ENCODE peak calls at places on chromosomes 11 and 22, in six cellular contexts. B, Z, E, K, D and N are unnamed samples.

GRCh38 chr22:47801541-47802245 is 1039.2 kb downstream of the TBC1D22A start:
- DNase-seq in K (no peak), Z (no peak), D (no peak), E (no peak), B (no peak), N (no peak)

GRCh38 chr11:46519351-46519750 is 74.5 kb downstream of the AMBRA1 start:
- DNase-seq in E (no peak), D (no peak), K (no peak), B (no peak), Z (no peak), N (no peak)

GRCh38 chr11:78203184-78203583 is 14.5 kb downstream of the USP35 start:
- DNase-seq in Z (no peak), B (no peak), E (no peak), K (no peak), D (no peak), N (no peak)

GRCh38 chr11:45146072-45147016 is at the start of gene PRDM11:
- DNase-seq in Z (peak), D (peak), E (no peak), B (peak), K (peak), N (peak)

GRCh38 chr22:36790648-36791047 is 14.7 kb upstream of the IFT27 start:
- DNase-seq in B (no peak), Z (no peak), E (no peak), K (no peak), D (no peak), N (no peak)

GRCh38 chr22:36585841-36586240 is 56.9 kb upstream of the EIF3D start:
- DNase-seq in E (peak), K (peak), D (peak), B (no peak), Z (no peak), N (peak)

GRCh38 chr11:126416542-126417090 is 61.1 kb downstream of the ST3GAL4 start:
- DNase-seq in Z (peak), D (peak), E (no peak), B (peak), K (peak), N (peak)

GRCh38 chr11:119472856-119473222 is 49.9 kb upstream of the THY1 start:
- DNase-seq in B (no peak), D (no peak), Z (no peak), E (no peak), K (no peak), N (no peak)

GRCh38 chr11:123063396-123064267 is 1.7 kb upstream of the HSPA8 start:
- DNase-seq in B (no peak), D (no peak), E (no peak), Z (peak), K (no peak), N (peak)

GRCh38 chr11:45885921-45886721 is 670 bp downstream of the MAPK8IP1 start:
- DNase-seq in Z (no peak), D (peak), K (no peak), E (peak), B (no peak), N (no peak)

GRCh38 chr11:30566482-30566881 is 19.7 kb downstream of the MPPED2 start:
- DNase-seq in E (no peak), K (no peak), B (no peak), Z (no peak), D (no peak), N (no peak)

GRCh38 chr11:69569306-69570200 is 71.4 kb upstream of the CCND1 start:
- DNase-seq in Z (no peak), D (no peak), K (no peak), B (no peak), E (no peak), N (no peak)

GRCh38 chr22:30219668-30220278 is 26.8 kb downstream of the LIF start:
- DNase-seq in D (no peak), B (no peak), Z (no peak), E (no peak), K (no peak), N (no peak)

GRCh38 chr22:30216710-30217109 is 29.8 kb downstream of the LIF start:
- DNase-seq in B (no peak), D (no peak), K (no peak), Z (no peak), E (no peak), N (no peak)

GRCh38 chr22:30219049-30219448 is 27.5 kb downstream of the LIF start:
- DNase-seq in B (no peak), Z (no peak), D (no peak), K (peak), E (no peak), N (no peak)

GRCh38 chr22:30220338-30221009 is 26.1 kb downstream of the LIF start:
- DNase-seq in Z (no peak), B (no peak), D (no peak), E (no peak), K (no peak), N (no peak)

DNA sequence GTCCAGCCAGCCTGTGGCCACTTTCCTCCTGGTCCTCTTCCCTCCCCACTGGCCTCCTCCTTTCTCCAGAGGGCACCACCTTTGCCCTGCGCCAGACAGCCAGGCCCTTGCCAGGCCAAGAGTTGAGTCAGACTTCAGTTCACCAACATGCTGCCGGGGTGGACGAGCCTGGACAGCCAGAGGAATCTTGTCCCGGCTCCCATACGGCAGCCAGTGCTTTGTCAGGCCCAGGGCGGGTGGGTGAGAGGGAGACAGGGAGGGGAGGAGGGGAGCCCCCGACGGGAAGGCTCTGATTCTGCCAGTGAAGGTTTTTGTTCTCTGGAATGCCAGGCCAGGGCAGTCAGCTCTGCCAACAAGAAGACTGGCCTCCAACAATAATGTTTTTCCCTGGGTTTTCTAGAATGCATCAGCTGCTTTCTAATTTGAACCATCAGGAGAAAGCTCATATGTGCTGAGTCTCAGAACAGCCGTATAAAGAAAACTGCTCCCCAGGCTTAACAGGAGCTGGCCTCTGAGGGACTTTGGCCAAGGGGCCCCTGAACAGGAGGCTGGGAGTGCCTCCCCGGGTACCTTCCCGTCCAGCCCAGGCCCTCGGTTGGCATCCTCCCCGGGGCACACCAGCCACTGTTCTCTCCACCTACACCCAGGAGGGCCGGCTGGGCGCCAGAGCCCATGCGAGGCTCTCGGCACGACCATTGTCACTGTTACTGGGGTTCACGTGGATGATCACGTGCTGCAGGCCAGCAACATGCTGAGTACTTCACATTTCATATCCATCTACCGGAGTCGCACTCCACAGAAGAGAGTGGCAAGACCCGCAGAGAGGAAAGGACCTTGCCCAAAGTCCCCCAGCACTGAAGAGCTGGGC is 28.6 kb downstream of the LIF start:
- DNase-seq in Z (no peak), E (no peak), K (no peak), D (no peak), B (no peak), N (no peak)
- H4K91ac ChIP-seq in Z (peak), E (no peak), K (no peak), D (no peak), B (peak), N (peak)

GRCh38 chr11:25441432-25441831 is 890.5 kb upstream of the ANO3 start:
- DNase-seq in E (no peak), D (no peak), B (no peak), Z (no peak), K (no peak), N (no peak)
- H4K91ac ChIP-seq in E (no peak), D (no peak), B (no peak), Z (no peak), K (no peak), N (no peak)

GRCh38 chr11:130700092-130700491 is 216.2 kb downstream of the SNX19 start:
- DNase-seq in E (no peak), B (no peak), K (no peak), D (no peak), Z (no peak), N (no peak)
- H4K91ac ChIP-seq in E (no peak), B (no peak), K (no peak), D (no peak), Z (no peak), N (no peak)

DNA sequence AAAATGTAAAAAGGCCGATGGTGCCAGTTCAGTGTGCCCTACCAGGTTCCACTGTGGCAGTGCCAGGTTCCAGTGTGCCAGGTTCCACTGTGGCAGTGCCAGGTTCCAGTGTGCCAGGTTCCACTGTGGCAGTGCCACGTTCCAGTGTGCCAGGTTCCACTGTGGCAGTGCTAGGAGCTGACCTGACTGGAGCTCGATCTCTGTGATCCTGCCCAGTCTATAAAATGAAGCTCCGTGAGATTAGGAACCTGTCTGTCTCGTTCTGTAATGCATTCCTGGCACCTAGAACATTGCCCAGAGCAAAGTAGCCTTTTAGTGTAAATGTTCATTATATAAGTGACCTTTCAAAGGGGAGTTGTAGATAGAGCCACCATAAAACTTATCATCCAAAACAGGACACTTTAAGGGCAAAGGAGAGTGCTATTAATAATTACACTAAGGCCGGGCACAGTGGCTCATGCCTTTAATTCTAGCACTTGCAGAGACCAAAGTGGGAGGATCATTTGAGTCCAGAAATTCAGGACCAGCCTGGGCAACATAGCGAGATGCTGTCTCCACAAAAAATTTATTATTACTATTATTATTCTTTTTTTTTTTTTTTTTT is 36.0 kb downstream of the ART5 start:
- DNase-seq in B (no peak), E (no peak), Z (no peak), D (no peak), K (peak), N (no peak)
- H4K91ac ChIP-seq in B (no peak), E (no peak), Z (no peak), D (no peak), K (no peak), N (no peak)

GRCh38 chr11:129592191-129592590 is 216.5 kb downstream of the BARX2 start:
- DNase-seq in K (no peak), Z (no peak), D (no peak), B (no peak), E (no peak), N (no peak)

GRCh38 chr11:129593098-129593497 is 217.4 kb downstream of the BARX2 start:
- DNase-seq in K (peak), D (no peak), E (no peak), Z (no peak), B (no peak), N (no peak)

GRCh38 chr11:129590030-129590752 is 214.5 kb downstream of the BARX2 start:
- DNase-seq in E (no peak), B (no peak), D (no peak), Z (no peak), K (no peak), N (no peak)

GRCh38 chr11:129590753-129591475 is 215.3 kb downstream of the BARX2 start:
- DNase-seq in B (no peak), D (peak), E (no peak), Z (no peak), K (peak), N (no peak)

DNA sequence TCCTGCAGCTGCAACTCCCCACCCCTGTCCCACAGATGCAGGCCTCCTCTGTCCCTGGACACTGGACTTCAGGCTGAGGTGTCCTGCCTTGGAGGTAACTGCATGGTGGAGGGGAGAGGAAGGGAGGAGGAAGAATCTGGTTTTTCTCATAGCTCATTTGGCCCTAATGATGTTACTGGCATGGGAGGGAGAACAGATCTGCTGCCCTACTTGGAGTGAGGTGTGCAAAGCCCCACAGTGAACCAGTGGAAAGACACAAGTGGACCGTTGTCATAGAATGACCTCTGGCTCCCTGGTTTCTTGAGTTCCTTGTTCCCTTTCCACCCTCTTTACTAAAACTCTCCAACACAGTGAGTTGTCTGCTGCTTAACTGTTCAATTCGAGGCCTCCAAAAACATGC is 215.9 kb downstream of the BARX2 start:
- DNase-seq in K (no peak), Z (no peak), B (no peak), E (no peak), D (no peak), N (no peak)
- H4K91ac ChIP-seq in K (no peak), Z (no peak), B (no peak), E (no peak), D (no peak), N (no peak)

DNA sequence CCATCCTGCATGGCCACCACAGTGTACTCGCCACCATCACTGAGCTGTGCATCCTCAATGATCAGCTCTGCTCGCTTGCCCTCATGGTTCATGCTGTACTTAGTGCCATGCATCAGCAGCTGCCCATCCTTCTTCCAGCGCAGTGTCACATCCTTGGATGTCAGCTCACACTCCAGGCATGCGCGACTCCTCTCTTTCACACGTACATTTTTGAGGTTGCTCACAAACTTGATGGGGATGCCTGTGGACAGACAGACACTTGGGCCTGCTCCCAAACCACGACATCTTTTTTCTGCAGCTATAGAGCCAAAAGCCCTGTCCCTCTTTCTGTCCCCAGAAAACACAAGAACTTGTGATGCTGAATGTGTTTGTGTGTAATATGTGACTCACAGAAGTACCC is 10.5 kb downstream of the IGSF22 start:
- DNase-seq in B (no peak), Z (no peak), K (no peak), E (no peak), D (no peak), N (no peak)
- H4K91ac ChIP-seq in B (no peak), Z (no peak), K (no peak), E (no peak), D (no peak), N (no peak)

GRCh38 chr11:1239596-1240205 is 16.8 kb downstream of the MUC5B start:
- DNase-seq in K (no peak), E (no peak), Z (no peak), B (no peak), D (no peak), N (no peak)

GRCh38 chr11:1241706-1242105 is 18.8 kb downstream of the MUC5B start:
- DNase-seq in Z (no peak), B (no peak), D (no peak), K (no peak), E (no peak), N (no peak)

GRCh38 chr11:1240771-1241170 is 17.9 kb downstream of the MUC5B start:
- DNase-seq in Z (no peak), B (no peak), D (no peak), E (no peak), K (no peak), N (no peak)

GRCh38 chr11:1238767-1239595 is 16.1 kb downstream of the MUC5B start:
- DNase-seq in D (peak), Z (no peak), E (no peak), B (no peak), K (peak), N (no peak)

DNA sequence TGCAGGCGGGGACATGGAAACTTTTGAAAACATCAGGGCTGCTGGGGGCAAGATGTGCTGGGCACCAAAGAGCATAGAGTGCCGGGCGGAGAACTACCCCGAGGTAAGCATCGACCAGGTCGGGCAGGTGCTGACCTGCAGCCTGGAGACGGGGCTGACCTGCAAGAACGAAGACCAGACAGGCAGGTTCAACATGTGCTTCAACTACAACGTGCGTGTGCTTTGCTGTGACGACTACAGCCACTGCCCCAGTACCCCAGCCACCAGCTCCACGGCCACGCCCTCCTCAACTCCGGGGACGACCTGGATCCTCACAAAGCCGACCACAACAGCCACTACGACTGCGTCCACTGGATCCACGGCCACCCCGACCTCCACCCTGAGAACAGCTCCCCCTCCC is 19.4 kb downstream of the MUC5B start:
- DNase-seq in B (no peak), E (no peak), D (no peak), K (no peak), Z (no peak), N (no peak)
- H4K91ac ChIP-seq in B (no peak), E (no peak), D (no peak), K (no peak), Z (peak), N (no peak)

DNA sequence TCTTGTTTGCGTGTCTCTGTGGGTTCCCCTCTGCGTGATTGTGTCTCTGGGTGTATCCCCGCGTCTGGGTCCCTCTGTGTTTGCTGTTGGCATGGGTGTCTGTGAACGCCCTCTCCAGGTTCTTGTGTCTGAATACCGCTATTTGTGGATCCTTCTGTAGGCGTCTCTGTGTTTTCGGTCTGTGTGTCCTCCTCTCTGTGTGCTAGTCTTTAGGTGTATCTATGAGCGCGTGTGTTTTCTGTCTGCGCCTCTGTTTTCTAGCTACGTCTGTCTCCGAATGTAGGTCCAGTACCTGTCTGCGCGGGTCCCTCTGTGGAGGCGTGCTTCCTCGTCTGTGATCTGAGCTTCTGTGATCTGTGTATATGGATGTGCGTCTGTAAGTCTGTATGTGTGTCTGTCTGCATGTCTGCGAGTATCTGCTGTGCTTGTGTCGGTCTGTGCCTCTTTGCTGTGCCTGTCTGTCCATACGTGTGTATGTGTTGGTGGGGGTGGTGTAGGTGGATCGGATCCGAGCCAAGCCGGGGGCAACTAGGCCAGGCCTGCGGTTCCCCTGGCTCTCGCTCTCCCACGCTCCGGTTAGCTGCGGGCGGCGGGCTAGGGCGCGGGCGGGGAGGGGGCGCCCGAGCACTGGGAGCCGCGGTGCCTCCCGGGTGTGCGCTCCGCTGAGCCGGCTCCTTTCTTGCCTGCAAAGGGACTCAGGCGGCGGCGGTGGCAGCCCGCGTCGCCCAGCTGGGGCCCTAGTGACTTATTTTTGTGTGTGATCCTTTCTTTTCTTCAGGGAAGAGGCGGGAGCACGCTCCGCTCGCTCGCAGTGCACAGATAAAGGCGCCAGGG is 105.3 kb upstream of the E2F8 start:
- DNase-seq in Z (peak), K (no peak), D (no peak), B (peak), E (no peak), N (no peak)
- H4K91ac ChIP-seq in Z (peak), K (no peak), D (no peak), B (no peak), E (no peak), N (no peak)

DNA sequence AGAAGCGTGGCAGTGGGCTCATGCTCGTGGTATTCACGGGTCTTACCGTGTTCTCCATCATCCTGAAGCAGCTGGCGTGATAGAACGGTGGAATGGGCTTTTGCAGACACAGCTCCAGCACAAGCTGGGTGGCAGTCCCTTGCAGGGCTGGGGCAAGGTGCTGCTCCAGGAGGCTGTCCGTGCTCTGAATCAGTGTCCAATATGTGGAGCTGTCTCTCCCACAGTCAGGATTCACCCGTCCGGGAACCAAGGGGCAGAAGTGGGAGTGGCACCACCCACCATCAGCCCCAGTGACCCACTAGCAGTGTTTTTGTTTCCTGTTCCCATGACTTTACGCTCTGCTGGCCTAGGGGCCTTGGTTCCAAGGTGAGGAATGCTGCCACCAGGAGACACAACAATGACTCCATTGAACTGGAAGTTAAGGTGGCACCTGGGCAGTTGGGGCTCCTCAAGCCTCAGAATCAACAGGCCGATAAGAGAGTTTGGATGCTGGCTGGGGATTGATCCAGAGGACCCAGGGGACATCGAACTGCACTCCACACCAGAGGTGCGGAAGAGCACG is 16.9 kb upstream of the CD81 start:
- DNase-seq in E (no peak), B (no peak), D (no peak), K (no peak), Z (no peak), N (no peak)
- H4K91ac ChIP-seq in E (no peak), B (no peak), D (no peak), K (no peak), Z (no peak), N (no peak)